ENCODE peak calls at places on chromosome 16, in four cellular contexts. Z is fibroblast of the aortic adventitia, C is brain microvascular endothelial cell, W is GM20000. H is an unnamed sample.

GRCh38 chr16:53433930-53434435 is 288 bp upstream of the RBL2 start:
- DNase-seq in Z (peak; percentile 80), C (peak; percentile 70), W (peak; percentile 92), H (peak; percentile 88)

GRCh38 chr16:57996406-57997175 is 3.9 kb downstream of the ZNF319 start:
- DNase-seq in Z (no peak), C (no peak), W (no peak), H (no peak)

GRCh38 chr16:30604316-30604947 is 5.8 kb downstream of the ZNF689 start:
- DNase-seq in Z (no peak), C (no peak), W (no peak), H (no peak)

GRCh38 chr16:54647731-54648221 is 282.9 kb upstream of the IRX5 start:
- DNase-seq in Z (peak; percentile 93), C (no peak), W (no peak), H (no peak)

GRCh38 chr16:31186930-31187807 is 7.2 kb downstream of the FUS start:
- DNase-seq in Z (no peak), C (no peak), W (no peak), H (no peak)

GRCh38 chr16:58219432-58219831 is 21.5 kb upstream of the CSNK2A2 start:
- DNase-seq in Z (no peak), C (no peak), W (no peak), H (no peak)

GRCh38 chr16:59683709-59684108 is 949.6 kb upstream of the GOT2 start:
- DNase-seq in Z (no peak), C (no peak), W (no peak), H (no peak)

GRCh38 chr16:10181196-10182162 is 749 bp downstream of the GRIN2A start:
- DNase-seq in Z (peak; percentile 70), C (peak; percentile 33), W (peak; percentile 89), H (peak; percentile 88)

GRCh38 chr16:75624921-75625334 is 1.8 kb upstream of the ADAT1 start:
- DNase-seq in Z (peak; percentile 81), C (no peak), W (no peak), H (no peak)

GRCh38 chr16:50245417-50246298 is 20.7 kb upstream of the ADCY7 start:
- DNase-seq in Z (peak; percentile 78), C (peak; percentile 47), W (peak; percentile 97), H (peak; percentile 96)

GRCh38 chr16:74304164-74304834 is 7.7 kb downstream of the PSMD7 start:
- DNase-seq in Z (no peak), C (no peak), W (peak; percentile 25), H (no peak)

GRCh38 chr16:89581045-89581695 is 5.6 kb downstream of the CPNE7 start:
- DNase-seq in Z (peak; percentile 96), C (peak; percentile 99), W (no peak), H (no peak)

GRCh38 chr16:3950343-3951193 is 70.1 kb upstream of the CREBBP start:
- DNase-seq in Z (peak; percentile 99), C (peak; percentile 96), W (no peak), H (no peak)

GRCh38 chr16:23796941-23797340 is 38.8 kb upstream of the PRKCB start:
- DNase-seq in Z (no peak), C (no peak), W (no peak), H (no peak)

GRCh38 chr16:58409316-58409973 is 17.2 kb downstream of the GINS3 start:
- DNase-seq in Z (peak; percentile 94), C (peak; percentile 41), W (no peak), H (no peak)

GRCh38 chr16:23570992-23571632 is 13.6 kb downstream of the UBFD1 start:
- DNase-seq in Z (no peak), C (no peak), W (peak; percentile 41), H (no peak)

GRCh38 chr16:46733319-46733830 is 14.8 kb downstream of the MYLK3 start:
- DNase-seq in Z (no peak), C (no peak), W (no peak), H (no peak)

GRCh38 chr16:12613131-12613991 is 190.3 kb downstream of the CPPED1 start:
- DNase-seq in Z (peak; percentile 2), C (peak; percentile 26), W (no peak), H (no peak)

GRCh38 chr16:168424-168823 is 2.6 kb downstream of the HBM start:
- DNase-seq in Z (no peak), C (no peak), W (no peak), H (peak; percentile 18)

GRCh38 chr16:679808-680624 is at the start of gene STUB1:
- DNase-seq in Z (peak; percentile 80), C (peak; percentile 76), W (peak; percentile 94), H (peak; percentile 92)

GRCh38 chr16:85057212-85057889 is 29.8 kb downstream of the KIAA0513 start:
- DNase-seq in Z (no peak), C (no peak), W (no peak), H (peak; percentile 44)

GRCh38 chr16:85054948-85055502 is 27.4 kb downstream of the KIAA0513 start:
- DNase-seq in Z (no peak), C (no peak), W (no peak), H (no peak)

GRCh38 chr16:85057948-85058347 is 30.4 kb downstream of the KIAA0513 start:
- DNase-seq in Z (no peak), C (no peak), W (no peak), H (no peak)

GRCh38 chr16:85055503-85056210 is 28.1 kb downstream of the KIAA0513 start:
- DNase-seq in Z (peak; percentile 78), C (peak; percentile 62), W (peak; percentile 67), H (peak; percentile 70)

GRCh38 chr16:85056211-85056748 is 28.7 kb downstream of the KIAA0513 start:
- DNase-seq in Z (peak; percentile 43), C (no peak), W (no peak), H (no peak)
- TF ChIP-seq CTCF in Z (peak; percentile 53), C (peak; percentile 72), W (no peak), H (peak; percentile 33)

GRCh38 chr16:66578596-66579531 is at the start of gene CMTM2:
- DNase-seq in Z (no peak), C (no peak), W (no peak), H (peak; percentile 29)

GRCh38 chr16:66585477-66586239 is 6.4 kb downstream of the CMTM2 start:
- DNase-seq in Z (no peak), C (no peak), W (no peak), H (no peak)

GRCh38 chr16:66576306-66576705 is 3.0 kb upstream of the CMTM2 start:
- DNase-seq in Z (peak; percentile 73), C (no peak), W (no peak), H (no peak)

GRCh38 chr16:66581246-66581952 is 2.1 kb downstream of the CMTM2 start:
- DNase-seq in Z (peak; percentile 50), C (peak; percentile 33), W (no peak), H (peak; percentile 30)

GRCh38 chr16:66580605-66581209 is 1.4 kb downstream of the CMTM2 start:
- DNase-seq in Z (peak; percentile 80), C (peak; percentile 60), W (no peak), H (no peak)
- TF ChIP-seq CTCF in Z (peak; percentile 59), C (peak; percentile 29), W (no peak), H (no peak)

GRCh38 chr16:87950765-87951549 is at the start of gene BANP:
- DNase-seq in Z (peak; percentile 99), C (peak; percentile 98), W (peak; percentile 99), H (peak; percentile 98)

GRCh38 chr16:87954361-87954760 is 3.1 kb downstream of the BANP start:
- DNase-seq in Z (no peak), C (no peak), W (no peak), H (no peak)

GRCh38 chr16:87952751-87953150 is 1.5 kb downstream of the BANP start:
- DNase-seq in Z (no peak), C (no peak), W (no peak), H (no peak)

GRCh38 chr16:87953308-87954208 is 2.3 kb downstream of the BANP start:
- DNase-seq in Z (no peak), C (no peak), W (no peak), H (no peak)

DNA sequence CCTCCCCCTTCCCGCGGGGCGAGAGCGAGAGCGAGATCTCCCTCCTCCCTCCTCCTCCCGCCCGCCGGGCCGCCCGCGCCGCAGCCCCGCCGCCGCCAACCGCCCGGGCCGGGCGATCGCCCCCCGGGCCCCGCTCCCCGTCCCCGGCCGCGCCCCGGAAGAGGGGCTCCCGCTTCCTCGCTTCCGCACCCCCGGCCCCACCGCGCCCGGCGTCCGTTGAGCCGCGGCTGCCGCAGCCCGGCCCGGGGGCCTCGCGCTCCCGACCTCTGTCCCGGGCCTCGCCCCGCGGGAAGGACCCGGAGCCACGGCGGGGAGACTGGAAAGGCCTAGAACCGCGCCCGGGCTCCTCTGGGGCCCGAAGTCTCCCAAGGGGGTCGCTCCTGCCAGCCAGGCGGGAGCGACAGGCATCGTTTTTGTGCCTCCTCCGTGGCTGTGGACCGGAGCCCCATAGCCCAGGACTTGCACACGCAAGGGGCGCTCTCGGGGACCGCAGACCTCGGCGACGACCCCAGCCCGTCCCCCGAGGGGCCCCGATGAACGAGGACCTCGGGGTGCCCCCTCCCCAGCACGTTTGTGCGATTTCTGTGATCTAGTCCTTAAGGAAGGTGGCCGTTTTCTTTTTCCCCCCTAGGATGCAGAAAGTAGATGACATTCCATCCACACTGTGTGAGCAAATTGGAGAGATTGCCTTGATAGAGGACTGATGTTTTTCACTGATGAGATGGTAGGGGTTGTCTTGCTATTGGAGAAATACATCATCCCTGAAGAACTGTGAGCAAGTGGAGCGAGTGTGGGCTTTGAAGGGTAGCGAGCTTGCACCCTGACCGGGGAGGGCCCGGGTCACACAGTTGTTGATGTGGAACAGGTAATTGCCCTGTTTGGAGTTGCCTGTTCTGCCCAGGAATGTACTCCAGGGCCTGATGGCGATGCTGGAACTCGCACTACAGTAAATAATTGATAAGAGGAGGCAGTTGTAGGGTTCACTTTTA is 610 bp downstream of the BANP start:
- DNase-seq in Z (peak; percentile 34), C (no peak), W (no peak), H (no peak)
- TF ChIP-seq CTCF in Z (peak; percentile 25), C (peak; percentile 49), W (no peak), H (peak; percentile 31)

DNA sequence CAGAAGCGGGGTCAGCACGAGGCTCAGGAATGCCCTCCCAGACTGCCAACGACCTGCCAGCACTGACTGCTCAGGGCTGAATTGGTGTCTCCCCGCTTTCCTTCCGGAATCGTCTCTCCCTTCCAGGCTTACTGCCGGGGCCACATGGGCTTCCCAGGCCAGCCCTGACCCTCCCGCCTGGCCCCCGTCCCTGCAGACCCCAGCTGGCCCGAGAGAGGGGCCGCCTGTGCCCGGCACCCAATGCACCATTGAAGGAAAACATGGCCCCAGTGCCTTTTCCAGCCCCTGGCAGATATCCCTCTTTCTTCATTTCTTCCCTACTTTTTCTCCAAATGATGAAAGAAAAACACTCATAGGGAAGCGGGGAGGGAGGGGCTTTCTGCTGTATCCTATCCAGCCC is 25.8 kb downstream of the ZNF469 start:
- DNase-seq in Z (peak; percentile 21), C (no peak), W (no peak), H (no peak)
- TF ChIP-seq CTCF in Z (no peak), C (no peak), W (no peak), H (no peak)

DNA sequence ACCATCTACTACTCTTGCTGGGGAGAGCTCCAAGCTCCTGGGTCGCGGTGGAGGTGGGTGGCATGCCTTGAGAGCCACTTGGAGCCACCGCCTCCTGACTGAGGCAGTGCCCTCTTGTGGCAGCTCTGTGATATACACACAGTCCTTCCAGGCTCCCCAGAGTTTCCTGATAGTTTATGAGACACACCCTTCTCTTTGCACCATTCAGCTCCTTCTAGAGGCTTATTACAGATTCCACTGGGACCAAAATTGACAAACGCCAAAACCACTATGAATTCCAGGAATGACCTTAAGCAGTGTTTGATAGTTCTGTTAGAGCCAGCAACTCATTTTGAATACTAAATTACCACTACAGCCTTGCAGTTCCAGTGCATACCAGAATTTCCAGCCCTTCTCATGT is 170.1 kb upstream of the CDH13 start:
- DNase-seq in Z (peak; percentile 51), C (peak; percentile 40), W (peak; percentile 65), H (peak; percentile 61)
- TF ChIP-seq CTCF in Z (peak; percentile 65), C (peak; percentile 89), W (peak; percentile 68), H (peak; percentile 74)

GRCh38 chr16:71440669-71441347 is 1.0 kb downstream of the TLE7 start:
- DNase-seq in Z (no peak), C (no peak), W (peak; percentile 79), H (peak; percentile 51)
- TF ChIP-seq CTCF in Z (no peak), C (peak; percentile 35), W (peak; percentile 14), H (peak; percentile 56)